ENCODE peak calls at places on chromosomes 2 and 18, in nine cellular contexts. F is stimulated activated CD4-positive, alpha-beta T cell treated with anti-CD3 and anti-CD28 coated beads, Interleukin-4, amount 100 ng/mL, for 24 hours; X is activated naive CD4-positive, alpha-beta T cell treated with Interleukin-2 at 50 U/mL for 16 hours; U is HCT116; S is GM10248; L is GM23338; W is left ventricle myocardium superior; Y is hypothalamus; D is AML-193. C is an unnamed sample.

GRCh38 chr2:28054916-28055315 is 164.4 kb downstream of the BABAM2 start:
- DNase-seq in L (no peak), S (no peak), Y (no peak), D (no peak), X (no peak), F (no peak), U (no peak), W (no peak), C (no peak)

GRCh38 chr2:177930916-177931315 is 141.7 kb downstream of the PDE11A start:
- DNase-seq in X (no peak), D (no peak), S (no peak), F (no peak), W (no peak), Y (no peak), L (no peak), U (no peak), C (no peak)

GRCh38 chr2:197803033-197803444 is 1.4 kb upstream of the PLCL1 start:
- DNase-seq in W (no peak), L (peak), F (peak), D (peak), X (no peak), Y (no peak), U (peak), S (peak), C (no peak)

GRCh38 chr2:142422769-142423168 is 292.0 kb upstream of the LRP1B start:
- DNase-seq in W (no peak), L (no peak), X (no peak), D (no peak), F (no peak), U (no peak), S (no peak), Y (no peak), C (no peak)

GRCh38 chr2:85522090-85522647 is 16.8 kb upstream of the MAT2A start:
- DNase-seq in U (no peak), X (no peak), S (no peak), D (no peak), Y (no peak), F (no peak), W (no peak), L (no peak), C (no peak)

GRCh38 chr18:24114924-24115549 is 23.8 kb upstream of the CABYR start:
- DNase-seq in F (no peak), D (no peak), W (no peak), S (no peak), L (no peak), Y (no peak), X (no peak), U (no peak), C (no peak)

GRCh38 chr18:9025104-9025838 is 77.2 kb upstream of the NDUFV2 start:
- DNase-seq in X (no peak), W (no peak), L (no peak), Y (no peak), F (no peak), U (peak), D (no peak), S (no peak), C (no peak)

GRCh38 chr2:143792602-143793001 is 663.4 kb downstream of the ARHGAP15 start:
- DNase-seq in L (no peak), S (no peak), F (no peak), X (no peak), U (no peak), Y (no peak), D (no peak), W (no peak), C (no peak)

GRCh38 chr2:8604262-8604661 is 77.6 kb upstream of the ID2 start:
- DNase-seq in W (no peak), S (no peak), Y (no peak), F (no peak), D (no peak), U (no peak), X (no peak), L (no peak), C (no peak)

GRCh38 chr2:231364961-231365810 is 30.3 kb upstream of the B3GNT7 start:
- DNase-seq in L (no peak), S (no peak), X (no peak), F (no peak), D (no peak), U (no peak), W (no peak), Y (peak), C (no peak)

GRCh38 chr18:21820035-21820810 is 79.6 kb downstream of the MIB1 start:
- DNase-seq in S (peak), D (peak), U (peak), W (no peak), X (no peak), L (peak), Y (no peak), F (no peak), C (no peak)

GRCh38 chr2:158600155-158600802 is 143.5 kb downstream of the PKP4 start:
- DNase-seq in U (no peak), S (no peak), W (peak), Y (peak), X (no peak), F (no peak), D (no peak), L (no peak), C (no peak)

GRCh38 chr2:234249873-234250272 is 199.4 kb downstream of the SPP2 start:
- DNase-seq in U (no peak), D (no peak), X (no peak), S (no peak), Y (no peak), L (peak), F (no peak), W (no peak), C (no peak)

GRCh38 chr2:128799284-128799552 is 480.6 kb upstream of the HS6ST1 start:
- DNase-seq in L (no peak), X (no peak), F (no peak), S (no peak), D (no peak), Y (no peak), U (no peak), W (no peak), C (no peak)

C was measured in activated CD4-positive, alpha-beta T cell treated with anti-CD3 and anti-CD28 coated beads, Interleukin-2, amount 50 U/mL, for 48 hours.